ENCODE peak calls at places on chromosomes 11 and 22, in seven cellular contexts. J is K562, A is SK-N-SH, O is HCT116, B is H1, U is HepG2, S is GM12878. L is an unnamed sample.

GRCh38 chr11:70501026-70501901 is 102.9 kb downstream of the CTTN start:
- DNase-seq in B (no peak), A (peak), S (no peak), U (no peak), J (no peak), O (no peak), L (no peak)

GRCh38 chr11:112613051-112613972 is 347.9 kb upstream of the NCAM1 start:
- DNase-seq in A (peak), U (peak), S (no peak), J (no peak), B (no peak), O (peak), L (no peak)

GRCh38 chr11:121563900-121564822 is 111.4 kb upstream of the SORL1-AS1 start:
- DNase-seq in B (no peak), A (no peak), O (no peak), S (no peak), U (peak), J (no peak), L (no peak)

GRCh38 chr11:111324277-111324720 is 26.0 kb downstream of the POU2AF3 start:
- DNase-seq in B (no peak), A (no peak), J (no peak), U (no peak), O (no peak), S (no peak), L (no peak)

GRCh38 chr11:69711824-69712801 is 8.3 kb upstream of the FGF19 start:
- DNase-seq in B (no peak), U (no peak), A (no peak), S (no peak), J (no peak), O (peak), L (no peak)

GRCh38 chr22:37166675-37167066 is 17.0 kb upstream of the IL2RB start:
- DNase-seq in A (peak), B (no peak), O (no peak), S (no peak), J (peak), U (peak), L (peak)

GRCh38 chr11:101435406-101435805 is 148.4 kb downstream of the TRPC6 start:
- DNase-seq in B (no peak), A (no peak), S (no peak), O (no peak), U (no peak), J (no peak), L (no peak)

GRCh38 chr22:31451709-31452571 is 37.7 kb downstream of the EIF4ENIF1 start:
- DNase-seq in A (peak), S (peak), U (peak), J (peak), O (peak), B (no peak), L (peak)

GRCh38 chr11:114307524-114308203 is 11.5 kb downstream of the NNMT start:
- DNase-seq in A (no peak), U (peak), S (no peak), J (no peak), O (no peak), B (no peak), L (no peak)

GRCh38 chr22:17807571-17808410 is 33.5 kb upstream of the BID start:
- DNase-seq in S (no peak), O (no peak), B (no peak), U (no peak), J (no peak), A (no peak), L (no peak)

GRCh38 chr11:131658414-131658813 is 288.0 kb downstream of the NTM start:
- DNase-seq in A (no peak), U (no peak), O (no peak), J (no peak), S (no peak), B (no peak), L (no peak)

GRCh38 chr11:95485115-95485900 is 254.3 kb upstream of the SESN3 start:
- DNase-seq in O (no peak), A (no peak), B (no peak), S (no peak), J (no peak), U (no peak), L (no peak)

GRCh38 chr22:43435851-43436535 is 24.2 kb downstream of the MPPED1 start:
- DNase-seq in S (no peak), O (no peak), J (no peak), U (no peak), B (no peak), A (no peak), L (no peak)

GRCh38 chr22:34878996-34879395 is 187.0 kb upstream of the ISX start:
- DNase-seq in A (no peak), B (no peak), J (no peak), O (no peak), S (no peak), U (no peak), L (no peak)

GRCh38 chr22:39489094-39490068 is 12.7 kb upstream of the MIEF1 start:
- DNase-seq in S (no peak), J (no peak), U (no peak), B (no peak), A (no peak), O (no peak), L (no peak)

GRCh38 chr11:44398266-44399045 is 88.5 kb upstream of the ALX4 start:
- DNase-seq in A (no peak), O (no peak), S (no peak), B (no peak), U (no peak), J (no peak), L (no peak)

DNA sequence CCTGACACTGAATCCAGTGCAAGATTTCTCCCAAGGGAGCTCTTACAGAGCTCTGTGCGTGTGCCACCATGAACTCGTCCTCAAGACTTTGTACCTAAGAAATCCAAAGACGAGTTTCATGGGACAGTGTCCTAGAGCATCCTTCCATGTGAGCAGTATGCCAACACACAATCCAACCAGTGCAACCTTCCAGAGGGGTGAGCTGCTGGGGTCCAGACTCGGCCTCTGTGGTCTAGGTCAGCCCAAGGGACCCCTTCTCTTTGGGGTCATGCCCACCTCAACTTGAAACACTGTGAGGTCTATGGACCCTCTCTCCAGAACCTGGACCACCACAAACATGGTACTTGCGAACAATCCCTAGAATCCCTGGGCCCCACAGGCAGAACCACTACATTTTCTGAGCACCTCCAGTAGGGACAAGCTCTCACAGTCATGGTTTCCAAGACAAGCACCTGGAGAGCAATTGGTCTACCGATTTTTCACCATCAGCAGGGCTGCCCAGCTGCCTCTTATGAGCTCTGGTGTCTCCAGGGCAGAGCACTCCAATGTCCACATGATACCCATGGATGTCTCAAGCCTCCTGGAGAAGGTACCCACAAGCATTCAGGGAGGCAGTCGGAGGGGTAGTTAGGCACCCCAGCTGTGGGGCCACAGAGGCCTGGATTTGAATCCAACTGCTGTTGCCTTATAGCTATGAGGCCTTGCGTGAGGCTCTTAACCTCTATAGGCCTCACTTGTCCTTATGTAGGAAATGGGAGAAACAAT is 7.7 kb downstream of the CHST1 start:
- DNase-seq in A (no peak), J (no peak), S (no peak), U (no peak), B (no peak), O (no peak), L (no peak)
- TF ChIP-seq SIN3A in A (no peak), J (no peak), S (no peak), U (no peak), B (no peak), O (no peak), L (no peak)

GRCh38 chr11:62574363-62575057 is 819 bp upstream of the EEF1G start:
- DNase-seq in S (no peak), U (no peak), O (no peak), B (no peak), J (peak), A (peak), L (no peak)
- TF ChIP-seq SIN3A in S (no peak), U (no peak), O (no peak), B (peak), J (no peak), A (no peak), L (peak)

DNA sequence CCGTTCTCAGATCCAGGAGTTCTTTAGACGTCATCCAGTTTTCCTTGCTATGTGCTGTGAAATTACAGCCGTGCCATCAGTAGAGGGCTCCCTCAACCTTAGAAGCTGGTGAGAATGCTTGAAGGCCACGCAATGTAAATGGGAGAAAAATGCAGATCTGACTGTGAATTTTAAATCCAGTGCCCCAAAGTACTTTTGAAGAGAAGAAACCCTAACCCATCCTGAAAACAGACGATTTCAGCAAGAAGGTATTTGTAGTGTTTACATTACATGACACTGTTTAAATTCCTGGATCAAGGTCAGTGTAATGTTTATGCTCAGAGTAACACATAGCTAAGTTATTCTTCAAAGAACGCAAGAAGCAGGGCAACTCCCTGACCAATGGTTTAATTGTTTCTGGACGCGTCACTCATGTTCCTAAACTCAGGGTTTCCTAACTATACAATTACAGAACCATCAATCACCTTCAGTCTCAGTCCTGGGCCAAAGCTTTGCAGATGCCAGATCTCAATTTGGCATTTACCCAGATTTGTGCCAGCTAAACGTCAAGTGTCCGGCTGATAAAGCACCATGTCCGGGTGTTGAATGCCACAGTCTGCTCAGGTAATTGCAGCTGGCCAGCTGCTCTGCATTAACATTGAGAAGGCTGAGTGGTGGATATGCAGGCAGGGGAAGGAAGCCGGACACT is 38.2 kb downstream of the ADAMTS8 start:
- DNase-seq in J (no peak), O (peak), A (no peak), S (no peak), U (peak), B (no peak), L (peak)
- TF ChIP-seq SIN3A in J (no peak), O (no peak), A (no peak), S (no peak), U (no peak), B (no peak), L (no peak)

GRCh38 chr11:93330446-93330984 is at the start of gene DEUP1:
- DNase-seq in A (peak), O (no peak), S (no peak), U (no peak), J (peak), B (no peak), L (no peak)
- TF ChIP-seq SIN3A in A (no peak), O (no peak), S (no peak), U (no peak), J (no peak), B (peak), L (no peak)

L was measured in Panc1.